ENCODE peak calls at places on chromosomes 5 and 9, in five cellular contexts. H is mucosa of gallbladder; N is nephron progenitor cell; A is activated T-cell treated with anti-CD3 and anti-CD28 coated beads for 1 hour; T is stimulated activated CD4-positive, alpha-beta T cell treated with anti-CD3 and anti-CD28 coated beads, Interleukin-2, amount 100 ng/mL, for 48 hours. O is an unnamed sample.

GRCh38 chr9:88953401-88954029 is 37.8 kb upstream of the S1PR3 start:
- DNase-seq in T (no peak), A (no peak), H (no peak), N (no peak), O (no peak)

GRCh38 chr9:25700430-25700829 is 22.2 kb upstream of the TUSC1 start:
- DNase-seq in H (no peak), T (no peak), N (no peak), A (no peak), O (no peak)

GRCh38 chr5:94375801-94376200 is 242.6 kb downstream of the KIAA0825 start:
- DNase-seq in A (no peak), N (no peak), T (no peak), H (no peak), O (no peak)

GRCh38 chr9:130347036-130347435 is 81.5 kb downstream of the HMCN2 start:
- DNase-seq in T (no peak), H (no peak), N (no peak), A (no peak), O (no peak)

GRCh38 chr9:69121155-69122085 is 52.7 kb upstream of the TJP2 start:
- DNase-seq in N (peak), H (peak), T (peak), A (peak), O (peak)

GRCh38 chr5:87394407-87394806 is 18.3 kb downstream of the CCNH start:
- DNase-seq in N (no peak), T (no peak), H (no peak), A (no peak), O (no peak)

GRCh38 chr5:87102841-87103240 is 164.8 kb upstream of the RASA1 start:
- DNase-seq in N (no peak), H (no peak), T (no peak), A (no peak), O (no peak)

GRCh38 chr9:2583308-2584013 is 38.1 kb upstream of the VLDLR start:
- DNase-seq in A (no peak), H (no peak), T (no peak), N (no peak), O (no peak)

GRCh38 chr9:93258419-93258817 is 74.5 kb downstream of the WNK2 start:
- DNase-seq in H (no peak), T (no peak), N (no peak), A (no peak), O (no peak)

GRCh38 chr9:69554945-69555344 is 117.2 kb downstream of the APBA1 start:
- DNase-seq in A (no peak), N (no peak), H (no peak), T (no peak), O (no peak)

GRCh38 chr9:136177224-136177623 is 27.7 kb downstream of the LHX3 start:
- DNase-seq in N (no peak), H (no peak), A (no peak), T (no peak), O (no peak)

GRCh38 chr9:130271473-130271872 is 5.9 kb downstream of the HMCN2 start:
- DNase-seq in A (no peak), N (no peak), H (no peak), T (no peak), O (no peak)

GRCh38 chr9:133064241-133065069 is 2.7 kb downstream of the CEL start:
- DNase-seq in T (no peak), A (no peak), H (no peak), N (no peak), O (no peak)

GRCh38 chr5:89200899-89201298 is 317.9 kb upstream of the MEF2C start:
- DNase-seq in H (no peak), A (no peak), N (no peak), T (no peak), O (no peak)

GRCh38 chr9:136784249-136784996 is 6.7 kb upstream of the TMEM141 start:
- DNase-seq in H (no peak), N (no peak), T (no peak), A (no peak), O (no peak)

GRCh38 chr5:149298857-149299404 is 27.3 kb downstream of the AFAP1L1 start:
- DNase-seq in H (no peak), N (no peak), A (no peak), T (no peak), O (no peak)

GRCh38 chr5:79020861-79021561 is 35.9 kb upstream of the ARSB start:
- DNase-seq in N (peak), H (peak), A (peak), T (peak), O (no peak)

GRCh38 chr9:95796029-95796428 is 79.5 kb upstream of the ERCC6L2 start:
- DNase-seq in H (no peak), A (no peak), N (no peak), T (no peak), O (no peak)

GRCh38 chr9:10048994-10049393 is 563.8 kb downstream of the PTPRD start:
- DNase-seq in T (no peak), A (no peak), N (no peak), H (no peak), O (no peak)

GRCh38 chr5:133246376-133247144 is 194.7 kb downstream of the HSPA4 start:
- DNase-seq in H (no peak), A (no peak), T (no peak), N (no peak), O (no peak)

GRCh38 chr9:99490736-99491135 is 268.7 kb downstream of the SEC61B start:
- DNase-seq in A (no peak), T (no peak), N (no peak), H (no peak), O (no peak)

GRCh38 chr5:16508730-16509531 is 43.3 kb upstream of the ZNF622 start:
- DNase-seq in H (peak), N (peak), T (no peak), A (no peak), O (no peak)

GRCh38 chr5:176789873-176790615 is 20.3 kb upstream of the UNC5A start:
- DNase-seq in T (no peak), H (no peak), A (no peak), N (no peak), O (no peak)

GRCh38 chr9:9004844-9005243 is 1205.3 kb upstream of the DMAC1 start:
- DNase-seq in A (no peak), N (no peak), T (no peak), H (no peak), O (no peak)

GRCh38 chr5:165137701-165138100 is 1632.3 kb downstream of the MAT2B start:
- DNase-seq in T (no peak), H (no peak), A (no peak), N (no peak), O (no peak)

O was measured in activated effector memory CD4-positive, alpha-beta T cell treated with Interleukin-2 at 50 U/mL for 16 hours.